ENCODE peak calls at places on chromosomes 2 and 18, in four cellular contexts. J is NT2/D1, P is adipocyte, C is heart right ventricle. O is an unnamed sample.

GRCh38 chr2:128563348-128563687 is 244.7 kb upstream of the HS6ST1 start:
- DNase-seq in J (no peak), P (peak; percentile 97), C (peak; percentile 49), O (peak; percentile 68)

GRCh38 chr2:101400048-101400447 is 12.7 kb upstream of the CREG2 start:
- DNase-seq in J (no peak), P (peak; percentile 20), C (no peak), O (no peak)

GRCh38 chr2:34901739-34902138 is 1302.6 kb upstream of the FAM98A start:
- DNase-seq in J (no peak), P (no peak), C (no peak), O (no peak)

GRCh38 chr2:239973392-239973791 is 51.8 kb downstream of the NDUFA10 start:
- DNase-seq in J (no peak), P (no peak), C (no peak), O (no peak)

GRCh38 chr2:190451561-190452176 is 43.5 kb downstream of the MFSD6 start:
- DNase-seq in J (no peak), P (peak; percentile 39), C (no peak), O (no peak)

GRCh38 chr2:210954508-210954907 is 398.1 kb downstream of the CPS1 start:
- DNase-seq in J (no peak), P (no peak), C (no peak), O (no peak)

GRCh38 chr18:2657788-2658458 is 2.4 kb downstream of the SMCHD1 start:
- DNase-seq in J (no peak), P (peak; percentile 89), C (no peak), O (no peak)

GRCh38 chr2:190121971-190122370 is 59.4 kb upstream of the MSTN start:
- DNase-seq in J (peak; percentile 16), P (peak; percentile 52), C (no peak), O (no peak)

GRCh38 chr2:113180131-113180946 is 6.6 kb downstream of the PSD4 start:
- DNase-seq in J (no peak), P (no peak), C (no peak), O (no peak)

GRCh38 chr2:239819091-239819973 is 205.8 kb downstream of the NDUFA10 start:
- DNase-seq in J (no peak), P (no peak), C (no peak), O (no peak)

GRCh38 chr18:59861009-59861408 is 38.8 kb upstream of the PMAIP1 start:
- DNase-seq in J (no peak), P (no peak), C (no peak), O (no peak)

GRCh38 chr2:27802547-27802946 is 31.0 kb downstream of the MRPL33 start:
- DNase-seq in J (no peak), P (no peak), C (no peak), O (no peak)

GRCh38 chr2:190443778-190444481 is 35.8 kb downstream of the MFSD6 start:
- DNase-seq in J (no peak), P (peak; percentile 72), C (no peak), O (no peak)

GRCh38 chr18:80192653-80193385 is 54.5 kb downstream of the PARD6G start:
- DNase-seq in J (no peak), P (no peak), C (no peak), O (no peak)

GRCh38 chr18:9741821-9742541 is 33.9 kb downstream of the RAB31 start:
- DNase-seq in J (peak; percentile 40), P (no peak), C (peak; percentile 33), O (no peak)

GRCh38 chr2:48085888-48086287 is 179.6 kb upstream of the FBXO11 start:
- DNase-seq in J (no peak), P (no peak), C (no peak), O (no peak)

GRCh38 chr18:55360061-55360460 is 227.9 kb downstream of the TCF4 start:
- DNase-seq in J (no peak), P (no peak), C (no peak), O (no peak)

GRCh38 chr18:13716916-13717315 is 9.4 kb downstream of the FAM210A start:
- DNase-seq in J (no peak), P (no peak), C (no peak), O (no peak)

DNA sequence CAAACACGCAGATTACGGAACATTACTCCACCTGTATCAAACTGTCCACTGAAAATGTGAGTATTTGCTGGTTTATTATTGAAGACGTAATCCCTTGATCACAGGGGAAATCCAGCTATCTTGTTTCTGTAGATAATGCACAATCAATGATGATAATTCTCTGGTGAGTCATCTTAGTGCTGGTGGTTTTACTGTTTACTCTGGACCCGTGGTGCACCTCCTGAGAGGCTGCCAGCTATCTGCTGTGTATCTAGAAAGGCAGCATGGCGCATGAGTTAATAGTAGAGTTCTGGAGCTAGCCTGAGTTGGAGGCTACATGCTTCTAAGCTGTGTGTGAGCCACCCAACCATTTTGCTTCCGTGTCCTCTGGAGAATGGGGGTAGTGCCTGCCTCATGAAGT is 6.5 kb downstream of the NCAPH start:
- DNase-seq in J (no peak), P (peak; percentile 27), C (no peak), O (no peak)
- H3K36me3 ChIP-seq in J (peaks cover 68% of the 10 kb centered on the region), P (no peaks in the 10 kb centered on the region), C (no peaks in the 10 kb centered on the region), O (no peaks in the 10 kb centered on the region)

DNA sequence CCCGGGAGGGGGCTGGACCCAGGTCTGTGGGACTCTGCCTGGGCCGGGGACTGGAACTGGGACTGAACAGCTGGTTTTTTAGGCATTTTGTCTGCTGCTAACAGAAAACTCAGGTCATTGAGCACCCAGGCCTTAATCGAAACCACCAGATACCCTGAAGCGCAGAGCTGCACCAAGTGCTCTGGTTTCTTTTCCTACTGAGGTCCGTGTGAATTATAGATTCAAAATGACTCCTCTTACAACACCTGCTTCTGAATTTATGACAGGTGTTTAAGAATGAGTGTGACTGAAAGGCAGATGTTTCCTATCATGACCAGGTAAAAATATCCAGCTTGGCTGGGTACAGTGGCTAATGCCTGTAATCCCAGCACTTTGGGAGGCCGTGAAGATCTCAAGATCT is 47.8 kb downstream of the TRAPPC12 start:
- DNase-seq in J (no peak), P (no peak), C (no peak), O (no peak)
- H3K36me3 ChIP-seq in J (peaks cover 74% of the 10 kb centered on the region), P (peaks cover 64% of the 10 kb centered on the region), C (peaks cover 99% of the 10 kb centered on the region), O (peaks cover 56% of the 10 kb centered on the region)

GRCh38 chr18:69622192-69622591 is 221.5 kb downstream of the DOK6 start:
- DNase-seq in J (no peak), P (peak; percentile 30), C (no peak), O (no peak)
- H3K36me3 ChIP-seq in J (no peaks in the 10 kb centered on the region), P (no peaks in the 10 kb centered on the region), C (no peaks in the 10 kb centered on the region), O (no peaks in the 10 kb centered on the region)

GRCh38 chr2:127517465-127517864 is 8.8 kb downstream of the IWS1 start:
- DNase-seq in J (no peak), P (no peak), C (no peak), O (no peak)

GRCh38 chr2:127516031-127516430 is 10.3 kb downstream of the IWS1 start:
- DNase-seq in J (no peak), P (no peak), C (peak; percentile 82), O (peak; percentile 84)

GRCh38 chr2:127514485-127514884 is 11.8 kb downstream of the IWS1 start:
- DNase-seq in J (no peak), P (no peak), C (peak; percentile 43), O (peak; percentile 57)

GRCh38 chr2:127514076-127514475 is 12.2 kb downstream of the IWS1 start:
- DNase-seq in J (no peak), P (no peak), C (no peak), O (no peak)

GRCh38 chr2:127515383-127515915 is 10.8 kb downstream of the IWS1 start:
- DNase-seq in J (no peak), P (no peak), C (no peak), O (no peak)
- H3K36me3 ChIP-seq in J (peaks cover 89% of the 10 kb centered on the region), P (peaks cover 39% of the 10 kb centered on the region), C (peaks cover 48% of the 10 kb centered on the region), O (peaks cover 28% of the 10 kb centered on the region)